ENCODE peak calls at places on chromosomes 11 and 22, in eight cellular contexts. One of them, this sample, is unnamed. For H3K36me3, the result is how much of the 10 kb centered on the place peaks cover.

GRCh38 chr11:73242291-73243092 is 24.4 kb downstream of the P2RY2 start:
- DNase-seq in suprapubic skin: no peak
- DNase-seq in tibial nerve: peak
- DNase-seq in mesendoderm: peak
- DNase-seq in HCT116: peak
- DNase-seq in GM23338: peak
- DNase-seq in fibroblast of lung: peak
- DNase-seq in left ventricle myocardium inferior: peak
- DNase-seq in this sample: peak

GRCh38 chr22:39089928-39090327 is 7.1 kb upstream of the APOBEC3H start:
- DNase-seq in suprapubic skin: no peak
- DNase-seq in tibial nerve: no peak
- DNase-seq in mesendoderm: no peak
- DNase-seq in HCT116: no peak
- DNase-seq in GM23338: no peak
- DNase-seq in fibroblast of lung: no peak
- DNase-seq in left ventricle myocardium inferior: no peak
- DNase-seq in this sample: no peak

GRCh38 chr11:134332189-134332631 is 422 bp downstream of the GLB1L2 start:
- DNase-seq in suprapubic skin: no peak
- DNase-seq in tibial nerve: no peak
- DNase-seq in mesendoderm: peak
- DNase-seq in HCT116: no peak
- DNase-seq in GM23338: peak
- DNase-seq in fibroblast of lung: no peak
- DNase-seq in left ventricle myocardium inferior: no peak
- DNase-seq in this sample: no peak

GRCh38 chr22:29459773-29460172 is 20.2 kb upstream of the NEFH start:
- DNase-seq in suprapubic skin: no peak
- DNase-seq in tibial nerve: no peak
- DNase-seq in mesendoderm: no peak
- DNase-seq in HCT116: no peak
- DNase-seq in GM23338: no peak
- DNase-seq in fibroblast of lung: no peak
- DNase-seq in left ventricle myocardium inferior: no peak
- DNase-seq in this sample: no peak

GRCh38 chr11:19380375-19380774 is 139.6 kb upstream of the E2F8 start:
- DNase-seq in suprapubic skin: no peak
- DNase-seq in tibial nerve: no peak
- DNase-seq in mesendoderm: peak
- DNase-seq in HCT116: peak
- DNase-seq in GM23338: no peak
- DNase-seq in fibroblast of lung: peak
- DNase-seq in left ventricle myocardium inferior: no peak
- DNase-seq in this sample: peak

GRCh38 chr22:35379146-35379993 is 1.5 kb upstream of the HMOX1 start:
- DNase-seq in suprapubic skin: no peak
- DNase-seq in tibial nerve: no peak
- DNase-seq in mesendoderm: peak
- DNase-seq in HCT116: no peak
- DNase-seq in GM23338: no peak
- DNase-seq in fibroblast of lung: no peak
- DNase-seq in left ventricle myocardium inferior: no peak
- DNase-seq in this sample: no peak

GRCh38 chr22:31278643-31279326 is 13.5 kb downstream of the PIK3IP1 start:
- DNase-seq in suprapubic skin: no peak
- DNase-seq in tibial nerve: no peak
- DNase-seq in mesendoderm: no peak
- DNase-seq in HCT116: no peak
- DNase-seq in GM23338: no peak
- DNase-seq in fibroblast of lung: no peak
- DNase-seq in left ventricle myocardium inferior: no peak
- DNase-seq in this sample: no peak

GRCh38 chr11:85164743-85165142 is 462.4 kb downstream of the DLG2 start:
- DNase-seq in suprapubic skin: no peak
- DNase-seq in tibial nerve: no peak
- DNase-seq in mesendoderm: no peak
- DNase-seq in HCT116: no peak
- DNase-seq in GM23338: no peak
- DNase-seq in fibroblast of lung: no peak
- DNase-seq in left ventricle myocardium inferior: no peak
- DNase-seq in this sample: no peak

GRCh38 chr11:27455667-27456066 is 16.9 kb downstream of the LGR4 start:
- DNase-seq in suprapubic skin: no peak
- DNase-seq in tibial nerve: no peak
- DNase-seq in mesendoderm: no peak
- DNase-seq in HCT116: no peak
- DNase-seq in GM23338: no peak
- DNase-seq in fibroblast of lung: no peak
- DNase-seq in left ventricle myocardium inferior: no peak
- DNase-seq in this sample: no peak

GRCh38 chr22:20563464-20563906 is 56.1 kb downstream of the MED15 start:
- DNase-seq in suprapubic skin: no peak
- DNase-seq in tibial nerve: no peak
- DNase-seq in mesendoderm: no peak
- DNase-seq in HCT116: no peak
- DNase-seq in GM23338: no peak
- DNase-seq in fibroblast of lung: no peak
- DNase-seq in left ventricle myocardium inferior: no peak
- DNase-seq in this sample: no peak

GRCh38 chr11:117221775-117222517 is 9.9 kb downstream of the PCSK7 start:
- DNase-seq in suprapubic skin: peak
- DNase-seq in tibial nerve: peak
- DNase-seq in mesendoderm: no peak
- DNase-seq in HCT116: no peak
- DNase-seq in GM23338: no peak
- DNase-seq in fibroblast of lung: no peak
- DNase-seq in left ventricle myocardium inferior: peak
- DNase-seq in this sample: no peak

GRCh38 chr11:123546515-123546914 is 107.9 kb downstream of the SCN3B start:
- DNase-seq in suprapubic skin: peak
- DNase-seq in tibial nerve: no peak
- DNase-seq in mesendoderm: no peak
- DNase-seq in HCT116: no peak
- DNase-seq in GM23338: no peak
- DNase-seq in fibroblast of lung: peak
- DNase-seq in left ventricle myocardium inferior: no peak
- DNase-seq in this sample: peak

DNA sequence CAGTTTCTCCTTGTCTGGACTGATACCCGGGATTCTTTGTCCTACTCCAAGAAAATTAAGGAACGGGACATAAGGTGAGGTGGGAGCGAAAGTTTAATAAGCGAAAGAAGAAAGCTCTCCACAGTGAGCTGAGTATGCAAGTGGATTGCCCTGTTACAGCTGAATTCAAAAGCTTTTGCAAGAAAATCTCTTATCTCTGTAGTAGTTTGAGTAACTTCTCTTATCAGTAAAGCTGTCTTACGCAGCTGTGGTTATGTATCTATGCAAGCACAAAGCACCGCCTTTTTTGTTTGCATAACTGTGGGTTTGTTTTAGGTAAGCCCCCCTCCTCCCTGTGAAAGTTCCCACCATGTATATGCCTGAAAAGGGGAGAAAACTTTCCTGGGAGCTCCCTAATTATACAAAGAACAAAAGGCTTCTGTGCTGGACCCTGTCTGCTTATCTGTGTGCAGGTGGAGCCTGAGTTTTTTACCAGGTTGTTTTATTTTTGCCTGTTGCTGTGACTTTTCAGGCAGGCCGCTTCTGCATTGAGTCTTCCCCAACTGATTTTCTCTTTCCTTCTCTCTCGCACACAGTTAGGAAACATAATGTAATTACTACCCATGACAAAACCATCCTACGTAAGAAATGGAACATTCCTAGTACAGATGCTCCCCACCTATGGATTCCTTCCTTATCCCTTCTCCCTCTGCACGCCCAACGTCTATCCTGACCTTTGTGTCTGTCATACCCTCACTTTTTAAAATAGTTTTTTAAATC is 826 bp upstream of the PLAAT5 start:
- DNase-seq in suprapubic skin: no peak
- DNase-seq in tibial nerve: no peak
- DNase-seq in mesendoderm: peak
- DNase-seq in HCT116: no peak
- DNase-seq in GM23338: peak
- DNase-seq in fibroblast of lung: peak
- DNase-seq in left ventricle myocardium inferior: no peak
- DNase-seq in this sample: no peak
- H3K4me3 ChIP-seq in suprapubic skin: peak
- H3K4me3 ChIP-seq in tibial nerve: peak
- H3K4me3 ChIP-seq in mesendoderm: no peak
- H3K4me3 ChIP-seq in HCT116: no peak
- H3K4me3 ChIP-seq in GM23338: peak
- H3K4me3 ChIP-seq in fibroblast of lung: no peak
- H3K4me3 ChIP-seq in left ventricle myocardium inferior: peak
- H3K4me3 ChIP-seq in this sample: no peak

DNA sequence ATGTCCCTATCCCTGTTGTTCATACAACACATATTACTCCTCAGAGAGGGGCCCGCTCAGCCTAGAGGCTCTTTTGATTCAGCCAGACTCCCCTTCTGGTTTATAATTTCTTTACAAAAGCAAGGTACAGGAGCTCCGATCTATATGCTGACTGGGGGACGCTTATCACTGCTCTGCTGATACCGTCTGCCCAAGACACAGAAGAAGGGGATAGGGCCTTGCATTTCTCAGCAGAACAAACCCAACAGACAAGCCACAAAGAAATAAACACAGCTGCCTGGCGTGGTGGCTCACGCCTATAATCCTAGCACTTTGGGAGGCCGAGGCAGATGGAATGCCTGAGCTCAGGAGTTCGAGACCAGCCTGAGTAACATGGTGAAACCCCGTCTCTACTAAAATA is 109.9 kb upstream of the AKIP1 start:
- DNase-seq in suprapubic skin: no peak
- DNase-seq in tibial nerve: no peak
- DNase-seq in mesendoderm: peak
- DNase-seq in HCT116: no peak
- DNase-seq in GM23338: no peak
- DNase-seq in fibroblast of lung: no peak
- DNase-seq in left ventricle myocardium inferior: no peak
- DNase-seq in this sample: no peak
- H3K36me3 ChIP-seq in suprapubic skin: under half
- H3K36me3 ChIP-seq in tibial nerve: under half
- H3K36me3 ChIP-seq in mesendoderm: under half
- H3K36me3 ChIP-seq in HCT116: under half
- H3K36me3 ChIP-seq in GM23338: under half
- H3K36me3 ChIP-seq in fibroblast of lung: under half
- H3K36me3 ChIP-seq in left ventricle myocardium inferior: under half
- H3K36me3 ChIP-seq in this sample: under half

GRCh38 chr22:23752090-23752691 is 1.3 kb upstream of the ZNF70 start:
- DNase-seq in suprapubic skin: no peak
- DNase-seq in tibial nerve: no peak
- DNase-seq in mesendoderm: no peak
- DNase-seq in HCT116: no peak
- DNase-seq in GM23338: no peak
- DNase-seq in fibroblast of lung: no peak
- DNase-seq in left ventricle myocardium inferior: no peak
- DNase-seq in this sample: no peak
- H3K27ac ChIP-seq in suprapubic skin: no peak
- H3K27ac ChIP-seq in tibial nerve: no peak
- H3K27ac ChIP-seq in mesendoderm: no peak
- H3K27ac ChIP-seq in HCT116: peak
- H3K27ac ChIP-seq in GM23338: no peak
- H3K27ac ChIP-seq in fibroblast of lung: no peak
- H3K27ac ChIP-seq in left ventricle myocardium inferior: no peak
- H3K27ac ChIP-seq in this sample: no peak

GRCh38 chr11:66628061-66628603 is 10.4 kb upstream of the RBM4 start:
- DNase-seq in suprapubic skin: no peak
- DNase-seq in tibial nerve: no peak
- DNase-seq in mesendoderm: no peak
- DNase-seq in HCT116: no peak
- DNase-seq in GM23338: no peak
- DNase-seq in fibroblast of lung: no peak
- DNase-seq in left ventricle myocardium inferior: no peak
- DNase-seq in this sample: no peak
- H3K4me3 ChIP-seq in suprapubic skin: no peak
- H3K4me3 ChIP-seq in tibial nerve: no peak
- H3K4me3 ChIP-seq in mesendoderm: no peak
- H3K4me3 ChIP-seq in HCT116: no peak
- H3K4me3 ChIP-seq in GM23338: no peak
- H3K4me3 ChIP-seq in fibroblast of lung: no peak
- H3K4me3 ChIP-seq in left ventricle myocardium inferior: no peak
- H3K4me3 ChIP-seq in this sample: no peak

DNA sequence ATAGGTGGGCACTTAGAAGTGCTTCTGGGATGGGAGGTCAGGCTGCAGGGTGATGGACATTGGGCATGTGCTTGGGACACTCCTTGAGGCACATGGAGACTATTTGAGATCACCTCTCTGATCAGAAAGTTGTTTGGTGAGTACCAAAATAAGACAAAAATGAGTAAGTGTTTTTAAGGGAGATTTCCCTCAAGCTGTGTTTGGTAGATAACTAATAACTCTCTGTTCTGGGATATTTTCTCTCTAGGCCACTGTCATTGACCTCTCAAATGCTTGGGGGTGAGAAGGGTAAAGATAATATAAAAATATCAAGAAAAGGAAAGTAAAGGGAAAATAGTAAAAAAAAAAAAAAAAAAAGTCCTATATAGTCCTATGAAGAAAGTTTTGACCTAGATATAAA is 117.8 kb downstream of the TEAD1 start:
- DNase-seq in suprapubic skin: no peak
- DNase-seq in tibial nerve: no peak
- DNase-seq in mesendoderm: no peak
- DNase-seq in HCT116: no peak
- DNase-seq in GM23338: no peak
- DNase-seq in fibroblast of lung: no peak
- DNase-seq in left ventricle myocardium inferior: no peak
- DNase-seq in this sample: no peak
- H3K36me3 ChIP-seq in suprapubic skin: under half
- H3K36me3 ChIP-seq in tibial nerve: under half
- H3K36me3 ChIP-seq in mesendoderm: under half
- H3K36me3 ChIP-seq in HCT116: under half
- H3K36me3 ChIP-seq in GM23338: under half
- H3K36me3 ChIP-seq in fibroblast of lung: under half
- H3K36me3 ChIP-seq in left ventricle myocardium inferior: under half
- H3K36me3 ChIP-seq in this sample: under half

DNA sequence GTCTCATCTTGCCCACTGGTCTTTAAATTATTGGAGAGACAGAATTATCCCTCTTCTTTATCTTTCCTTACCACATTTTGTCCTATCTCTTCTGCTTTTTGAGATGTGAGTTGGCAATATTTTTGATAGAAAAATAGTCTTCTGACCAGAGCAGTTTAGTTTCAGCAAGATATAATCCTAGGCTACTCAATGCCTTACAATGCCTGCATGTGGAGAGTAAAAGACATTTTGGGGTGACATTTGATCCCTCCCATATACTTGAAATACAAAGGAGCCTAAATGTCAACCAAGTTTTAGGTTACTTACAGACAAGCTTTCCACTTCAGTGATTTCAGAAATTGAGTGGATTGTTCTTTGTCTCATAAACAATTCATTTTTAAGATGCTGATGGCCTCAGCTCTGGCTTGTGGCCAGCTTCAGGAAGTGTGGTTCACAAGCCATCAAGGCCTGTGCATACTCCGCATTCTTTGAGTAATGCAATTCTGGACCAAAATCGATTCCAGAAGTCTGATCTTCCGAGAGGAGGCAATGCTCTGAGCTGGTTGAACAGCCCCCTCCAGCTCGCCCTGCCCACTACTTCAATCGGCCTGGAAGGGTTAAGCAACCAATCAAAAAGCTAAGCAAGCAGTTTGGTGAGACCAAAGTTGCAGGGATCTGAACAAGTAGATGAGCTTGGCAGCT is 274.4 kb downstream of the BLID start:
- DNase-seq in suprapubic skin: no peak
- DNase-seq in tibial nerve: no peak
- DNase-seq in mesendoderm: peak
- DNase-seq in HCT116: no peak
- DNase-seq in GM23338: peak
- DNase-seq in fibroblast of lung: peak
- DNase-seq in left ventricle myocardium inferior: no peak
- DNase-seq in this sample: no peak
- H3K27ac ChIP-seq in suprapubic skin: no peak
- H3K27ac ChIP-seq in tibial nerve: peak
- H3K27ac ChIP-seq in mesendoderm: no peak
- H3K27ac ChIP-seq in HCT116: no peak
- H3K27ac ChIP-seq in GM23338: no peak
- H3K27ac ChIP-seq in fibroblast of lung: no peak
- H3K27ac ChIP-seq in left ventricle myocardium inferior: no peak
- H3K27ac ChIP-seq in this sample: no peak

This sample was measured in SJSA1.